ENCODE peak calls at places on chromosomes 4 and X, in six cellular contexts. F, H, C, D, E and G are unnamed samples.

GRCh38 chrX:3468031-3468430 is 121.6 kb upstream of the MXRA5 start:
- DNase-seq in H (no peak), D (no peak), E (no peak), F (no peak), C (no peak), G (no peak)

GRCh38 chrX:925652-926061 is 286.8 kb downstream of the CRLF2 start:
- DNase-seq in F (no peak), H (no peak), D (no peak), C (no peak), E (no peak), G (no peak)

GRCh38 chrX:147476008-147476407 is 435.7 kb upstream of the FMR1 start:
- DNase-seq in C (peak; percentile 1), H (peak; percentile 38), D (peak; percentile 35), F (peak; percentile 22), E (peak; percentile 1), G (no peak)

GRCh38 chrX:46840946-46841740 is 4.3 kb downstream of the RP2 start:
- DNase-seq in E (peak; percentile 10), F (no peak), H (no peak), D (no peak), C (no peak), G (peak; percentile 17)

GRCh38 chrX:47497274-47497673 is 14.3 kb upstream of the ZNF41 start:
- DNase-seq in D (peak; percentile 62), C (peak; percentile 30), F (peak; percentile 15), H (no peak), E (peak; percentile 51), G (no peak)

GRCh38 chrX:51759055-51759454 is 15.8 kb downstream of the GSPT2 start:
- DNase-seq in C (peak; percentile 14), H (no peak), F (no peak), E (no peak), D (no peak), G (no peak)

GRCh38 chr4:960140-960735 is 13.1 kb downstream of the DGKQ start:
- DNase-seq in C (peak; percentile 31), D (no peak), H (no peak), F (no peak), E (no peak), G (no peak)

GRCh38 chr4:40990899-40991265 is 223.5 kb downstream of the APBB2 start:
- DNase-seq in C (no peak), E (no peak), F (no peak), H (no peak), D (no peak), G (no peak)

GRCh38 chr4:103443324-103443723 is 245.2 kb upstream of the CENPE start:
- DNase-seq in E (peak; percentile 43), D (peak; percentile 40), H (peak; percentile 32), F (no peak), C (no peak), G (no peak)

DNA sequence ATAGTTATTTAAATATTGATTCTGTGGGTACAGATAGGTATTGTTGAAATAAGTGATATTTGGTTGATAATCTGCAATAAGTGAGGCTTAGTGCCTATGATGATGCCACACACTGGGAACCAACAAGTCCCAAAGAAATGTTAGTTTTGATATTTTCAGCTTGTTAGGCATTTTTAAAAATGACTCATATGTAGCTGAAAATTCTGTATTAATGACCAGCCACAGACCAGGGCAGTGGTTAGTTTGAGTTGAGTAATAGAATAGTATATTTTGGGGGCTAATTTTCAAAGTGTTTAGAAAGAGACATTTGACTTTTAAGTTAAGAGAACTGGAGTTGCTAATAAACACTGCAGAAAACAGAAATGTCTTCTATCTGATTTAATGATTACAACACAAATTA is 9.4 kb downstream of the INTU start:
- DNase-seq in E (peak; percentile 32), D (no peak), H (no peak), F (no peak), C (no peak), G (no peak)
- H3K4me3 ChIP-seq in E (no peak overlapping the region), D (no peak overlapping the region), H (no peak overlapping the region), F (no peak overlapping the region), C (no peak overlapping the region), G (no peak overlapping the region)

GRCh38 chr4:76233967-76234678 is 17.4 kb upstream of the FAM47E start:
- DNase-seq in E (no peak), F (no peak), C (peak; percentile 64), D (no peak), H (no peak), G (no peak)

GRCh38 chr4:76233534-76233933 is 18.0 kb upstream of the FAM47E start:
- DNase-seq in D (no peak), C (peak; percentile 64), F (no peak), E (no peak), H (no peak), G (peak; percentile 43)

GRCh38 chr4:76234679-76235044 is 16.9 kb upstream of the FAM47E start:
- DNase-seq in F (no peak), E (no peak), C (no peak), D (no peak), H (no peak), G (no peak)

GRCh38 chr4:76233088-76233487 is 18.4 kb upstream of the FAM47E start:
- DNase-seq in H (no peak), C (no peak), F (no peak), E (no peak), D (no peak), G (no peak)

GRCh38 chr4:76232681-76233080 is 18.8 kb upstream of the FAM47E start:
- DNase-seq in C (no peak), F (no peak), E (peak; percentile 17), H (no peak), D (no peak), G (no peak)
- H3K4me3 ChIP-seq in C (no peak overlapping the region), F (no peak overlapping the region), E (no peak overlapping the region), H (no peak overlapping the region), D (no peak overlapping the region), G (no peak overlapping the region)

DNA sequence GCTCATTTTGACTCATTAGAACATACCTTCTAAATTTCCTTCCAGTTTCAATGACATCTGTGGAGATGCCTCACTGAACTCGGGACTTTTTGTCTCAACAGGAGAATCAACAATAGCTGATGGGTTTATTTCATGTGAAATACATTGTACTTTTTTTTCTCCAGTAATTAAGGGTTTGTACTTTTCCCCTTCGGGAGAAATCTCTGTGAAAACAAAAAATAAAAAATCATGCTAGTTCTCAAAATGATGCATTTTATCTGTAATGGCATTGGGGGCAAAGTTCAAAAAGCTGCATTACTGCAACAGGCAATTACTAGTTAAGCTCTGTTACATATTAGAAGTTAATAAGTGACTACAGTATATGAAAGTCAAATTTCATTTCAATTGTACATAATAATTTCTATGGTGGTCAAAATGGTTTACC is 167.3 kb upstream of the SH3RF1 start:
- DNase-seq in F (no peak), C (no peak), E (no peak), H (peak; percentile 20), D (no peak), G (no peak)
- H3K4me3 ChIP-seq in F (no peak overlapping the region), C (no peak overlapping the region), E (no peak overlapping the region), H (no peak overlapping the region), D (no peak overlapping the region), G (no peak overlapping the region)

DNA sequence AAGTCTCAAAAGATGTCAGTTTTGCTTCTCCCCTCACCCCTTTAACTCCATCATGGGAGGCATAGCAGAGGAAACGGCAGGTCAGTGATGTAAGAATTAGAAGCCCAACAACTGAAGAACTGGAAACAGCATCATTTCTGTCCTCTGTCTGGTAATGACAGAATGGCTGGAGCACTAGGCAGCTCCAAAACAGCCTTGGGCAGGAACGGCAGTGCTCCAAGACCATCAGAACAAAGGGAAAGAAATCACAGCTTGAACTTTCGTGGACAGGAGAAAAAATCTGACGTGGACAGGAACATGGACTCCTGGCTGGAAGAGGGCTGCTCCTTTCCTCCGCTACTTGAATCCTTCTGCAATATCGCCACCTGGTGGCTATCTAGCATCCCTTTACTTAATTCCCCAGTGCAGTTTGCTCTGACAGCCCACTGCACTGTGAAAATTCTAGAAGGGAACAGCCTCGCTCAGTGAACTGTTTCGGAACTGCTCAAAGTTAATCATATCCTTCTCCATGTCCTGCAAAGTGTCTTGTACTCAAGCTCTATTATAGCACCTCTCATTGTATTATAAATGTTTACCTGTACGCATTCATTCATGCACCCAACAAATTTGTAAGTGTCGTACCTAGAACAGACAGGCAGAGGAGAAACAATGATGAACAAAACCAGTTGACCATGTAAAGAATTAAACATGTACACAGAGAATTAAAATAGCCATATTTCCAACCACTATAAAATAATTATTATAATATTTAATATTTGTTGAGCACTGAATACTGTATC is 20.4 kb downstream of the SLC25A53 start:
- DNase-seq in E (peak; percentile 92), H (peak; percentile 94), F (peak; percentile 69), D (peak; percentile 79), C (peak; percentile 62), G (peak; percentile 71)
- H3K4me3 ChIP-seq in E (peak overlapping the region; percentile 41), H (peak overlapping the region; percentile 24), F (no peak overlapping the region), D (peak overlapping the region; percentile 63), C (peak overlapping the region; percentile 48), G (peak overlapping the region; percentile 57)

DNA sequence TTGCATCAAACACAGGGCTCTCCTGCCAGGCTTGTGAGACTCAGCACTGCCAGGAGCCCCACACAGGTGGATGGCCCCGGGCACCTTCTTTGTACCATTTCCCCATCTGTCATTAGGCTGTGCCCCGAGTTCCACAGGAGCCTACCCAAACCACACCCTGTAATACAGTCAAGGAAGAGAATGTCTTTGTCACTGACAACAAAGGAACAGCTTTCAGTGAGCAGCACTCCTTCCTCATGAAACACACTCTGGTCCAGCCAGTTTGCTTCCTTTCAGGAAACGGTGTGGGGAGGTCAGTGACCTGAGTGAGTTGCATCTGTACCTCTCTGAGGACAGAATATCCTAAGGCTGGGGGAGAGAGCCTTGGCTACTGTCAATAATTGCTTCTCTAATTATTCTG is 53.7 kb downstream of the LNX1 start:
- DNase-seq in F (no peak), D (peak; percentile 50), C (no peak), H (no peak), E (no peak), G (no peak)
- H3K4me3 ChIP-seq in F (no peak overlapping the region), D (no peak overlapping the region), C (no peak overlapping the region), H (no peak overlapping the region), E (no peak overlapping the region), G (no peak overlapping the region)

GRCh38 chr4:86106475-86106874 is 253.4 kb downstream of the MAPK10 start:
- DNase-seq in H (no peak), E (no peak), D (no peak), F (no peak), C (no peak), G (no peak)

GRCh38 chr4:86108834-86109233 is 251.0 kb downstream of the MAPK10 start:
- DNase-seq in E (no peak), C (no peak), H (no peak), F (no peak), D (no peak), G (no peak)

GRCh38 chr4:86101841-86102240 is 258.0 kb downstream of the MAPK10 start:
- DNase-seq in C (no peak), F (no peak), D (no peak), H (no peak), E (no peak), G (no peak)

GRCh38 chr4:86108152-86108551 is 251.7 kb downstream of the MAPK10 start:
- DNase-seq in E (no peak), H (no peak), F (no peak), D (peak; percentile 9), C (no peak), G (no peak)

DNA sequence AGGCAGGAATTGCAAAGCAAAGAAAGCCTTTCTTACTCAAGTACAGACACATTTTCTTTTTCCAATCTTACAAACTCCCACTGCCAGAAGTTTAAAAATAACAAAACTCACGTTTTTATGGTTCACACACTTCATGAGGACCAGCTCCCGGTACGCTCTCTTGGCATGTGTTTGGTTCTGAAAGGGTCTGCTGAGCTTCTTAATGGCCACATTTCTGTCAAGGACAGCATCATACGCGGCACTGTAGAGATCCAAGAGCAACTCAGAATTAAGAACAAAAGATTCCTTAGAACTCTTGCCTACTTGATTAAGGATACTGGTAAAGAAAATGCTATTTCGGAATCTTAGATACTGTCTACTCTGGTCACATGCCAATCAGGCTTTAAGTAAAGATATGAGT is 252.7 kb downstream of the MAPK10 start:
- DNase-seq in E (no peak), C (no peak), F (no peak), D (no peak), H (no peak), G (no peak)
- H3K4me3 ChIP-seq in E (no peak overlapping the region), C (no peak overlapping the region), F (no peak overlapping the region), D (no peak overlapping the region), H (no peak overlapping the region), G (no peak overlapping the region)